ENCODE peak calls at places on chromosomes 11 and 22, in eight cellular contexts. One of them, this sample, is unnamed.
A peak's percentile ranks its signal among the peaks of the same experiment; 100 is the strongest.

GRCh38 chr11:78737891-78738290 is 163.2 kb upstream of the NARS2 start:
- DNase-seq in iPS DF 6.9: no peak
- DNase-seq in stimulated activated CD8-positive, alpha-beta memory T cell treated with anti-CD3 and anti-CD28 coated beads, Interleukin-4, amount 100 ng/mL, for 24 hours: no peak
- DNase-seq in activated CD4-positive, CD25-positive, alpha-beta regulatory T cell treated with anti-CD3 and anti-CD28 coated beads, Interleukin-2, amount 50 U/mL, for 72 hours: no peak
- DNase-seq in SW480: no peak
- DNase-seq in breast epithelium: no peak
- DNase-seq in right cardiac atrium: no peak
- DNase-seq in stomach: no peak
- DNase-seq in this sample: no peak

GRCh38 chr11:122524532-122524882 is 131.0 kb upstream of the UBASH3B start:
- DNase-seq in SW480: no peak
- DNase-seq in stomach: no peak
- DNase-seq in iPS DF 6.9: peak; percentile 22
- DNase-seq in activated CD4-positive, CD25-positive, alpha-beta regulatory T cell treated with anti-CD3 and anti-CD28 coated beads, Interleukin-2, amount 50 U/mL, for 72 hours: no peak
- DNase-seq in right cardiac atrium: no peak
- DNase-seq in stimulated activated CD8-positive, alpha-beta memory T cell treated with anti-CD3 and anti-CD28 coated beads, Interleukin-4, amount 100 ng/mL, for 24 hours: no peak
- DNase-seq in breast epithelium: no peak
- DNase-seq in this sample: peak; percentile 62

GRCh38 chr11:66722745-66723651 is 6.0 kb downstream of the SPTBN2 start:
- DNase-seq in breast epithelium: no peak
- DNase-seq in iPS DF 6.9: no peak
- DNase-seq in SW480: no peak
- DNase-seq in stimulated activated CD8-positive, alpha-beta memory T cell treated with anti-CD3 and anti-CD28 coated beads, Interleukin-4, amount 100 ng/mL, for 24 hours: no peak
- DNase-seq in stomach: no peak
- DNase-seq in right cardiac atrium: no peak
- DNase-seq in activated CD4-positive, CD25-positive, alpha-beta regulatory T cell treated with anti-CD3 and anti-CD28 coated beads, Interleukin-2, amount 50 U/mL, for 72 hours: no peak
- DNase-seq in this sample: no peak

GRCh38 chr22:40404251-40405177 is 34.1 kb downstream of the SGSM3 start:
- DNase-seq in breast epithelium: no peak
- DNase-seq in activated CD4-positive, CD25-positive, alpha-beta regulatory T cell treated with anti-CD3 and anti-CD28 coated beads, Interleukin-2, amount 50 U/mL, for 72 hours: no peak
- DNase-seq in iPS DF 6.9: no peak
- DNase-seq in SW480: no peak
- DNase-seq in right cardiac atrium: no peak
- DNase-seq in stimulated activated CD8-positive, alpha-beta memory T cell treated with anti-CD3 and anti-CD28 coated beads, Interleukin-4, amount 100 ng/mL, for 24 hours: no peak
- DNase-seq in stomach: no peak
- DNase-seq in this sample: no peak

GRCh38 chr11:28470180-28470579 is 362.0 kb downstream of the METTL15 start:
- DNase-seq in stomach: no peak
- DNase-seq in breast epithelium: no peak
- DNase-seq in right cardiac atrium: no peak
- DNase-seq in stimulated activated CD8-positive, alpha-beta memory T cell treated with anti-CD3 and anti-CD28 coated beads, Interleukin-4, amount 100 ng/mL, for 24 hours: no peak
- DNase-seq in SW480: no peak
- DNase-seq in iPS DF 6.9: no peak
- DNase-seq in activated CD4-positive, CD25-positive, alpha-beta regulatory T cell treated with anti-CD3 and anti-CD28 coated beads, Interleukin-2, amount 50 U/mL, for 72 hours: no peak
- DNase-seq in this sample: no peak

GRCh38 chr11:116610190-116610589 is 162.6 kb downstream of the BUD13 start:
- DNase-seq in right cardiac atrium: no peak
- DNase-seq in iPS DF 6.9: no peak
- DNase-seq in activated CD4-positive, CD25-positive, alpha-beta regulatory T cell treated with anti-CD3 and anti-CD28 coated beads, Interleukin-2, amount 50 U/mL, for 72 hours: no peak
- DNase-seq in breast epithelium: no peak
- DNase-seq in SW480: no peak
- DNase-seq in stomach: peak; percentile 22
- DNase-seq in stimulated activated CD8-positive, alpha-beta memory T cell treated with anti-CD3 and anti-CD28 coated beads, Interleukin-4, amount 100 ng/mL, for 24 hours: no peak
- DNase-seq in this sample: no peak

GRCh38 chr11:46402957-46403902 is 11.7 kb upstream of the CHRM4 start:
- DNase-seq in SW480: no peak
- DNase-seq in stomach: no peak
- DNase-seq in iPS DF 6.9: no peak
- DNase-seq in activated CD4-positive, CD25-positive, alpha-beta regulatory T cell treated with anti-CD3 and anti-CD28 coated beads, Interleukin-2, amount 50 U/mL, for 72 hours: no peak
- DNase-seq in right cardiac atrium: peak; percentile 39
- DNase-seq in breast epithelium: no peak
- DNase-seq in stimulated activated CD8-positive, alpha-beta memory T cell treated with anti-CD3 and anti-CD28 coated beads, Interleukin-4, amount 100 ng/mL, for 24 hours: no peak
- DNase-seq in this sample: no peak

GRCh38 chr22:40904101-40904500 is 42.2 kb upstream of the DNAJB7 start:
- DNase-seq in right cardiac atrium: no peak
- DNase-seq in stomach: no peak
- DNase-seq in breast epithelium: no peak
- DNase-seq in stimulated activated CD8-positive, alpha-beta memory T cell treated with anti-CD3 and anti-CD28 coated beads, Interleukin-4, amount 100 ng/mL, for 24 hours: no peak
- DNase-seq in iPS DF 6.9: no peak
- DNase-seq in activated CD4-positive, CD25-positive, alpha-beta regulatory T cell treated with anti-CD3 and anti-CD28 coated beads, Interleukin-2, amount 50 U/mL, for 72 hours: no peak
- DNase-seq in SW480: no peak
- DNase-seq in this sample: no peak

GRCh38 chr22:40368016-40368415 is 2.4 kb upstream of the SGSM3 start:
- DNase-seq in breast epithelium: no peak
- DNase-seq in stimulated activated CD8-positive, alpha-beta memory T cell treated with anti-CD3 and anti-CD28 coated beads, Interleukin-4, amount 100 ng/mL, for 24 hours: no peak
- DNase-seq in right cardiac atrium: no peak
- DNase-seq in activated CD4-positive, CD25-positive, alpha-beta regulatory T cell treated with anti-CD3 and anti-CD28 coated beads, Interleukin-2, amount 50 U/mL, for 72 hours: no peak
- DNase-seq in SW480: no peak
- DNase-seq in iPS DF 6.9: no peak
- DNase-seq in stomach: no peak
- DNase-seq in this sample: no peak

GRCh38 chr11:120205596-120206161 is 5.2 kb upstream of the OAF start:
- DNase-seq in iPS DF 6.9: no peak
- DNase-seq in breast epithelium: no peak
- DNase-seq in stimulated activated CD8-positive, alpha-beta memory T cell treated with anti-CD3 and anti-CD28 coated beads, Interleukin-4, amount 100 ng/mL, for 24 hours: no peak
- DNase-seq in right cardiac atrium: no peak
- DNase-seq in SW480: no peak
- DNase-seq in activated CD4-positive, CD25-positive, alpha-beta regulatory T cell treated with anti-CD3 and anti-CD28 coated beads, Interleukin-2, amount 50 U/mL, for 72 hours: no peak
- DNase-seq in stomach: no peak
- DNase-seq in this sample: peak; percentile 91

GRCh38 chr11:2868604-2869526 is 16.7 kb downstream of the CDKN1C start:
- DNase-seq in right cardiac atrium: no peak
- DNase-seq in breast epithelium: no peak
- DNase-seq in SW480: no peak
- DNase-seq in stimulated activated CD8-positive, alpha-beta memory T cell treated with anti-CD3 and anti-CD28 coated beads, Interleukin-4, amount 100 ng/mL, for 24 hours: no peak
- DNase-seq in iPS DF 6.9: no peak
- DNase-seq in activated CD4-positive, CD25-positive, alpha-beta regulatory T cell treated with anti-CD3 and anti-CD28 coated beads, Interleukin-2, amount 50 U/mL, for 72 hours: no peak
- DNase-seq in stomach: no peak
- DNase-seq in this sample: no peak

GRCh38 chr11:75562048-75562835 is at the start of gene SERPINH1:
- DNase-seq in SW480: peak; percentile 85
- DNase-seq in breast epithelium: peak; percentile 88
- DNase-seq in activated CD4-positive, CD25-positive, alpha-beta regulatory T cell treated with anti-CD3 and anti-CD28 coated beads, Interleukin-2, amount 50 U/mL, for 72 hours: peak; percentile 70
- DNase-seq in stimulated activated CD8-positive, alpha-beta memory T cell treated with anti-CD3 and anti-CD28 coated beads, Interleukin-4, amount 100 ng/mL, for 24 hours: peak; percentile 53
- DNase-seq in right cardiac atrium: peak; percentile 94
- DNase-seq in stomach: peak; percentile 88
- DNase-seq in iPS DF 6.9: no peak
- DNase-seq in this sample: peak; percentile 96

GRCh38 chr11:15852179-15852578 is 504.2 kb downstream of the SOX6 start:
- DNase-seq in SW480: peak; percentile 16
- DNase-seq in iPS DF 6.9: no peak
- DNase-seq in activated CD4-positive, CD25-positive, alpha-beta regulatory T cell treated with anti-CD3 and anti-CD28 coated beads, Interleukin-2, amount 50 U/mL, for 72 hours: no peak
- DNase-seq in right cardiac atrium: peak; percentile 63
- DNase-seq in breast epithelium: no peak
- DNase-seq in stimulated activated CD8-positive, alpha-beta memory T cell treated with anti-CD3 and anti-CD28 coated beads, Interleukin-4, amount 100 ng/mL, for 24 hours: no peak
- DNase-seq in stomach: peak; percentile 34
- DNase-seq in this sample: peak; percentile 18

GRCh38 chr11:128029219-128029722 is 558.1 kb downstream of the ETS1 start:
- DNase-seq in stomach: no peak
- DNase-seq in right cardiac atrium: no peak
- DNase-seq in SW480: no peak
- DNase-seq in breast epithelium: no peak
- DNase-seq in iPS DF 6.9: no peak
- DNase-seq in activated CD4-positive, CD25-positive, alpha-beta regulatory T cell treated with anti-CD3 and anti-CD28 coated beads, Interleukin-2, amount 50 U/mL, for 72 hours: no peak
- DNase-seq in stimulated activated CD8-positive, alpha-beta memory T cell treated with anti-CD3 and anti-CD28 coated beads, Interleukin-4, amount 100 ng/mL, for 24 hours: no peak
- DNase-seq in this sample: no peak

GRCh38 chr11:82720267-82720666 is 13.4 kb downstream of the FAM181B start:
- DNase-seq in iPS DF 6.9: no peak
- DNase-seq in activated CD4-positive, CD25-positive, alpha-beta regulatory T cell treated with anti-CD3 and anti-CD28 coated beads, Interleukin-2, amount 50 U/mL, for 72 hours: no peak
- DNase-seq in stomach: no peak
- DNase-seq in SW480: no peak
- DNase-seq in right cardiac atrium: no peak
- DNase-seq in stimulated activated CD8-positive, alpha-beta memory T cell treated with anti-CD3 and anti-CD28 coated beads, Interleukin-4, amount 100 ng/mL, for 24 hours: no peak
- DNase-seq in breast epithelium: no peak
- DNase-seq in this sample: peak; percentile 7

GRCh38 chr11:12112150-12112520 is 1.7 kb downstream of the MICAL2 start:
- DNase-seq in iPS DF 6.9: no peak
- DNase-seq in stomach: no peak
- DNase-seq in SW480: no peak
- DNase-seq in right cardiac atrium: peak; percentile 32
- DNase-seq in activated CD4-positive, CD25-positive, alpha-beta regulatory T cell treated with anti-CD3 and anti-CD28 coated beads, Interleukin-2, amount 50 U/mL, for 72 hours: no peak
- DNase-seq in stimulated activated CD8-positive, alpha-beta memory T cell treated with anti-CD3 and anti-CD28 coated beads, Interleukin-4, amount 100 ng/mL, for 24 hours: no peak
- DNase-seq in breast epithelium: no peak
- DNase-seq in this sample: no peak

GRCh38 chr11:102552447-102553200 is 22.1 kb upstream of the MMP7 start:
- DNase-seq in stimulated activated CD8-positive, alpha-beta memory T cell treated with anti-CD3 and anti-CD28 coated beads, Interleukin-4, amount 100 ng/mL, for 24 hours: no peak
- DNase-seq in right cardiac atrium: no peak
- DNase-seq in stomach: peak; percentile 48
- DNase-seq in activated CD4-positive, CD25-positive, alpha-beta regulatory T cell treated with anti-CD3 and anti-CD28 coated beads, Interleukin-2, amount 50 U/mL, for 72 hours: no peak
- DNase-seq in breast epithelium: no peak
- DNase-seq in SW480: peak; percentile 85
- DNase-seq in iPS DF 6.9: no peak
- DNase-seq in this sample: no peak

GRCh38 chr11:78224906-78225420 is 36.2 kb downstream of the USP35 start:
- DNase-seq in stomach: no peak
- DNase-seq in breast epithelium: no peak
- DNase-seq in SW480: no peak
- DNase-seq in stimulated activated CD8-positive, alpha-beta memory T cell treated with anti-CD3 and anti-CD28 coated beads, Interleukin-4, amount 100 ng/mL, for 24 hours: no peak
- DNase-seq in activated CD4-positive, CD25-positive, alpha-beta regulatory T cell treated with anti-CD3 and anti-CD28 coated beads, Interleukin-2, amount 50 U/mL, for 72 hours: no peak
- DNase-seq in right cardiac atrium: no peak
- DNase-seq in iPS DF 6.9: no peak
- DNase-seq in this sample: no peak

GRCh38 chr11:96680515-96680914 is 290.7 kb downstream of the JRKL start:
- DNase-seq in activated CD4-positive, CD25-positive, alpha-beta regulatory T cell treated with anti-CD3 and anti-CD28 coated beads, Interleukin-2, amount 50 U/mL, for 72 hours: no peak
- DNase-seq in breast epithelium: no peak
- DNase-seq in SW480: no peak
- DNase-seq in stomach: no peak
- DNase-seq in right cardiac atrium: no peak
- DNase-seq in iPS DF 6.9: no peak
- DNase-seq in stimulated activated CD8-positive, alpha-beta memory T cell treated with anti-CD3 and anti-CD28 coated beads, Interleukin-4, amount 100 ng/mL, for 24 hours: no peak
- DNase-seq in this sample: no peak

GRCh38 chr11:131423715-131424114 is 53.3 kb downstream of the NTM start:
- DNase-seq in activated CD4-positive, CD25-positive, alpha-beta regulatory T cell treated with anti-CD3 and anti-CD28 coated beads, Interleukin-2, amount 50 U/mL, for 72 hours: no peak
- DNase-seq in SW480: peak; percentile 34
- DNase-seq in stomach: no peak
- DNase-seq in stimulated activated CD8-positive, alpha-beta memory T cell treated with anti-CD3 and anti-CD28 coated beads, Interleukin-4, amount 100 ng/mL, for 24 hours: no peak
- DNase-seq in breast epithelium: no peak
- DNase-seq in iPS DF 6.9: no peak
- DNase-seq in right cardiac atrium: no peak
- DNase-seq in this sample: peak; percentile 38

GRCh38 chr11:85444479-85444878 is 182.7 kb downstream of the DLG2 start:
- DNase-seq in stimulated activated CD8-positive, alpha-beta memory T cell treated with anti-CD3 and anti-CD28 coated beads, Interleukin-4, amount 100 ng/mL, for 24 hours: no peak
- DNase-seq in iPS DF 6.9: no peak
- DNase-seq in activated CD4-positive, CD25-positive, alpha-beta regulatory T cell treated with anti-CD3 and anti-CD28 coated beads, Interleukin-2, amount 50 U/mL, for 72 hours: no peak
- DNase-seq in SW480: no peak
- DNase-seq in breast epithelium: no peak
- DNase-seq in right cardiac atrium: no peak
- DNase-seq in stomach: no peak
- DNase-seq in this sample: no peak

GRCh38 chr11:77146261-77147035 is 18.4 kb downstream of the MYO7A start:
- DNase-seq in SW480: no peak
- DNase-seq in iPS DF 6.9: no peak
- DNase-seq in breast epithelium: no peak
- DNase-seq in stomach: no peak
- DNase-seq in right cardiac atrium: no peak
- DNase-seq in activated CD4-positive, CD25-positive, alpha-beta regulatory T cell treated with anti-CD3 and anti-CD28 coated beads, Interleukin-2, amount 50 U/mL, for 72 hours: no peak
- DNase-seq in stimulated activated CD8-positive, alpha-beta memory T cell treated with anti-CD3 and anti-CD28 coated beads, Interleukin-4, amount 100 ng/mL, for 24 hours: no peak
- DNase-seq in this sample: no peak

GRCh38 chr11:70535191-70535971 is 137.1 kb downstream of the CTTN start:
- DNase-seq in iPS DF 6.9: no peak
- DNase-seq in activated CD4-positive, CD25-positive, alpha-beta regulatory T cell treated with anti-CD3 and anti-CD28 coated beads, Interleukin-2, amount 50 U/mL, for 72 hours: no peak
- DNase-seq in right cardiac atrium: peak; percentile 1
- DNase-seq in SW480: no peak
- DNase-seq in stomach: no peak
- DNase-seq in breast epithelium: no peak
- DNase-seq in stimulated activated CD8-positive, alpha-beta memory T cell treated with anti-CD3 and anti-CD28 coated beads, Interleukin-4, amount 100 ng/mL, for 24 hours: no peak
- DNase-seq in this sample: no peak

GRCh38 chr11:117986981-117987495 is 844 bp downstream of the IL10RA start:
- DNase-seq in stimulated activated CD8-positive, alpha-beta memory T cell treated with anti-CD3 and anti-CD28 coated beads, Interleukin-4, amount 100 ng/mL, for 24 hours: no peak
- DNase-seq in right cardiac atrium: no peak
- DNase-seq in SW480: no peak
- DNase-seq in activated CD4-positive, CD25-positive, alpha-beta regulatory T cell treated with anti-CD3 and anti-CD28 coated beads, Interleukin-2, amount 50 U/mL, for 72 hours: no peak
- DNase-seq in iPS DF 6.9: no peak
- DNase-seq in breast epithelium: no peak
- DNase-seq in stomach: no peak
- DNase-seq in this sample: peak; percentile 23

GRCh38 chr11:101912823-101913284 is 2.0 kb upstream of the CEP126 start:
- DNase-seq in breast epithelium: no peak
- DNase-seq in iPS DF 6.9: no peak
- DNase-seq in activated CD4-positive, CD25-positive, alpha-beta regulatory T cell treated with anti-CD3 and anti-CD28 coated beads, Interleukin-2, amount 50 U/mL, for 72 hours: no peak
- DNase-seq in right cardiac atrium: no peak
- DNase-seq in stomach: no peak
- DNase-seq in SW480: no peak
- DNase-seq in stimulated activated CD8-positive, alpha-beta memory T cell treated with anti-CD3 and anti-CD28 coated beads, Interleukin-4, amount 100 ng/mL, for 24 hours: no peak
- DNase-seq in this sample: peak; percentile 29

GRCh38 chr22:29917052-29917902 is 34.3 kb downstream of the MTMR3 start:
- DNase-seq in breast epithelium: no peak
- DNase-seq in SW480: no peak
- DNase-seq in right cardiac atrium: peak; percentile 79
- DNase-seq in activated CD4-positive, CD25-positive, alpha-beta regulatory T cell treated with anti-CD3 and anti-CD28 coated beads, Interleukin-2, amount 50 U/mL, for 72 hours: no peak
- DNase-seq in stomach: no peak
- DNase-seq in iPS DF 6.9: no peak
- DNase-seq in stimulated activated CD8-positive, alpha-beta memory T cell treated with anti-CD3 and anti-CD28 coated beads, Interleukin-4, amount 100 ng/mL, for 24 hours: no peak
- DNase-seq in this sample: peak; percentile 56

GRCh38 chr22:19965771-19966709 is 24.4 kb upstream of the TXNRD2 start:
- DNase-seq in SW480: no peak
- DNase-seq in right cardiac atrium: peak; percentile 68
- DNase-seq in breast epithelium: no peak
- DNase-seq in iPS DF 6.9: no peak
- DNase-seq in stomach: no peak
- DNase-seq in stimulated activated CD8-positive, alpha-beta memory T cell treated with anti-CD3 and anti-CD28 coated beads, Interleukin-4, amount 100 ng/mL, for 24 hours: no peak
- DNase-seq in activated CD4-positive, CD25-positive, alpha-beta regulatory T cell treated with anti-CD3 and anti-CD28 coated beads, Interleukin-2, amount 50 U/mL, for 72 hours: no peak
- DNase-seq in this sample: peak; percentile 31